ENCODE peak calls at places on chromosomes 11 and 22, in nine cellular contexts. L is activated naive CD4-positive, alpha-beta T cell; U is D341Med; O is GDM1; E is nephron progenitor cell; T is A172; Z is HS-5; K is activated CD4-positive, alpha-beta T cell treated with anti-CD3 and anti-CD28 coated beads for 36 hours; C is naive B cell. Q is an unnamed sample.

GRCh38 chr11:119791701-119792151 is 62.7 kb upstream of the NECTIN1 start:
- DNase-seq in L (no peak), U (no peak), O (no peak), E (no peak), T (peak), Z (no peak), K (no peak), C (no peak), Q (no peak)

GRCh38 chr11:101127348-101127698 is 2.3 kb downstream of the PGR start:
- DNase-seq in L (no peak), U (peak), O (no peak), E (peak), T (no peak), Z (no peak), K (peak), C (no peak), Q (no peak)

GRCh38 chr22:21816787-21817496 is 50.5 kb downstream of the MAPK1 start:
- DNase-seq in L (no peak), U (no peak), O (peak), E (no peak), T (peak), Z (peak), K (peak), C (peak), Q (peak)

GRCh38 chr11:134412508-134413333 is 679 bp upstream of the B3GAT1 start:
- DNase-seq in L (no peak), U (no peak), O (no peak), E (peak), T (peak), Z (no peak), K (peak), C (no peak), Q (peak)

GRCh38 chr11:92050305-92050704 is 174.3 kb upstream of the FAT3 start:
- DNase-seq in L (no peak), U (no peak), O (no peak), E (no peak), T (no peak), Z (no peak), K (no peak), C (no peak), Q (no peak)

GRCh38 chr11:60821827-60822599 is 19.9 kb upstream of the CCDC86 start:
- DNase-seq in L (no peak), U (no peak), O (no peak), E (no peak), T (no peak), Z (no peak), K (no peak), C (no peak), Q (no peak)

GRCh38 chr11:112166561-112166960 is 611 bp upstream of the TEX12 start:
- DNase-seq in L (no peak), U (no peak), O (no peak), E (no peak), T (no peak), Z (peak), K (no peak), C (no peak), Q (no peak)

GRCh38 chr11:65954771-65955170 is 6.8 kb upstream of the SART1 start:
- DNase-seq in L (no peak), U (no peak), O (no peak), E (no peak), T (no peak), Z (no peak), K (no peak), C (no peak), Q (no peak)

GRCh38 chr22:49691256-49691655 is 136.4 kb downstream of the BRD1 start:
- DNase-seq in L (no peak), U (no peak), O (no peak), E (no peak), T (no peak), Z (no peak), K (no peak), C (no peak), Q (no peak)

GRCh38 chr11:117412176-117412575 is 84.5 kb downstream of the CEP164 start:
- DNase-seq in L (no peak), U (no peak), O (no peak), E (no peak), T (no peak), Z (no peak), K (no peak), C (no peak), Q (no peak)

GRCh38 chr11:58334708-58335107 is 24.2 kb downstream of the OR5B17 start:
- DNase-seq in L (no peak), U (no peak), O (no peak), E (no peak), T (peak), Z (peak), K (no peak), C (no peak), Q (no peak)

GRCh38 chr11:45847908-45848316 is 637 bp downstream of the CRY2 start:
- DNase-seq in L (peak), U (peak), O (peak), E (peak), T (peak), Z (no peak), K (peak), C (no peak), Q (no peak)

GRCh38 chr11:125933030-125933813 is 12.6 kb upstream of the VSIG10L2 start:
- DNase-seq in L (no peak), U (no peak), O (no peak), E (no peak), T (no peak), Z (no peak), K (peak), C (no peak), Q (no peak)

GRCh38 chr11:133579165-133580031 is 47.1 kb upstream of the OPCML start:
- DNase-seq in L (no peak), U (peak), O (no peak), E (peak), T (no peak), Z (no peak), K (no peak), C (no peak), Q (no peak)

GRCh38 chr11:65571940-65572339 is 398 bp upstream of the FAM89B start:
- DNase-seq in L (no peak), U (no peak), O (no peak), E (no peak), T (peak), Z (no peak), K (no peak), C (no peak), Q (no peak)

GRCh38 chr11:86508604-86509471 is 134.2 kb downstream of the CCDC81 start:
- DNase-seq in L (no peak), U (no peak), O (no peak), E (no peak), T (peak), Z (peak), K (no peak), C (no peak), Q (no peak)

GRCh38 chr11:73152861-73153483 is 10.9 kb upstream of the FCHSD2 start:
- DNase-seq in L (no peak), U (no peak), O (no peak), E (no peak), T (no peak), Z (no peak), K (peak), C (peak), Q (no peak)

GRCh38 chr11:124863137-124863825 is 2.0 kb upstream of the ROBO3 start:
- DNase-seq in L (no peak), U (peak), O (no peak), E (no peak), T (no peak), Z (no peak), K (no peak), C (no peak), Q (peak)